ENCODE peak calls at places on chromosome 2, in seven cellular contexts. Y is tibial nerve, S is neuronal stem cell, I is astrocyte, R is bronchial epithelial cell, X is heart left ventricle, P is Panc1. T is an unnamed sample. For H3K36me3, the result is how much of the 10 kb centered on the place peaks cover.

GRCh38 chr2:23456881-23457760 is 72.1 kb downstream of the KLHL29 start:
- DNase-seq in Y (no peak), S (no peak), I (peak), R (no peak), X (no peak), P (peak), T (no peak)

GRCh38 chr2:156935611-156936010 is 321.9 kb upstream of the GALNT5 start:
- DNase-seq in Y (no peak), S (no peak), I (peak), R (peak), X (no peak), P (no peak), T (no peak)

GRCh38 chr2:230921806-230922595 is 3.0 kb downstream of the GPR55 start:
- DNase-seq in Y (no peak), S (no peak), I (no peak), R (no peak), X (no peak), P (no peak), T (no peak)

GRCh38 chr2:189221811-189222210 is 42.2 kb upstream of the COL5A2 start:
- DNase-seq in Y (no peak), S (no peak), I (peak), R (peak), X (no peak), P (no peak), T (no peak)

GRCh38 chr2:161981679-161982300 is 92.2 kb downstream of the DPP4 start:
- DNase-seq in Y (no peak), S (no peak), I (no peak), R (no peak), X (no peak), P (no peak), T (no peak)

GRCh38 chr2:6576312-6576711 is 289.4 kb downstream of the CMPK2 start:
- DNase-seq in Y (no peak), S (no peak), I (peak), R (peak), X (no peak), P (peak), T (no peak)

GRCh38 chr2:238101891-238102841 is 2.0 kb downstream of the ESPNL start:
- DNase-seq in Y (no peak), S (no peak), I (no peak), R (no peak), X (no peak), P (no peak), T (no peak)

GRCh38 chr2:150125708-150126107 is 361.8 kb downstream of the RND3 start:
- DNase-seq in Y (no peak), S (no peak), I (peak), R (peak), X (no peak), P (no peak), T (no peak)

GRCh38 chr2:54665436-54665856 is 58.0 kb upstream of the EML6 start:
- DNase-seq in Y (peak), S (peak), I (no peak), R (peak), X (no peak), P (peak), T (peak)

GRCh38 chr2:94870392-94871225 is 621 bp upstream of the TEKT4 start:
- DNase-seq in Y (no peak), S (no peak), I (no peak), R (no peak), X (no peak), P (no peak), T (no peak)

GRCh38 chr2:71417300-71418202 is 35.8 kb upstream of the DYSF start:
- DNase-seq in Y (no peak), S (no peak), I (no peak), R (peak), X (no peak), P (no peak), T (no peak)

GRCh38 chr2:43518718-43519117 is 77.1 kb downstream of the THADA start:
- DNase-seq in Y (no peak), S (no peak), I (no peak), R (no peak), X (no peak), P (no peak), T (no peak)

GRCh38 chr2:241108271-241109209 is 6.5 kb upstream of the MTERF4 start:
- DNase-seq in Y (no peak), S (no peak), I (no peak), R (no peak), X (no peak), P (no peak), T (no peak)

GRCh38 chr2:158499383-158499782 is 42.6 kb downstream of the PKP4 start:
- DNase-seq in Y (no peak), S (no peak), I (no peak), R (no peak), X (no peak), P (no peak), T (no peak)

GRCh38 chr2:207046642-207047213 is 107.4 kb downstream of the CPO start:
- DNase-seq in Y (peak), S (no peak), I (no peak), R (peak), X (no peak), P (no peak), T (no peak)

GRCh38 chr2:5697554-5697953 is 5.4 kb downstream of the SOX11 start:
- DNase-seq in Y (no peak), S (no peak), I (peak), R (no peak), X (no peak), P (no peak), T (no peak)

GRCh38 chr2:67616749-67617148 is 219.6 kb downstream of the ETAA1 start:
- DNase-seq in Y (no peak), S (no peak), I (peak), R (no peak), X (peak), P (no peak), T (no peak)

GRCh38 chr2:173247156-173247555 is 107.5 kb upstream of the CDCA7 start:
- DNase-seq in Y (no peak), S (no peak), I (no peak), R (no peak), X (no peak), P (no peak), T (no peak)

GRCh38 chr2:86372641-86373502 is 35.4 kb upstream of the REEP1 start:
- DNase-seq in Y (no peak), S (peak), I (peak), R (peak), X (no peak), P (no peak), T (peak)

GRCh38 chr2:3189076-3189591 is 188.5 kb downstream of the EIPR1 start:
- DNase-seq in Y (no peak), S (no peak), I (no peak), R (peak), X (no peak), P (no peak), T (no peak)

GRCh38 chr2:124369181-124369580 is 344.1 kb downstream of the CNTNAP5 start:
- DNase-seq in Y (no peak), S (no peak), I (no peak), R (no peak), X (no peak), P (no peak), T (no peak)

GRCh38 chr2:128424806-128425205 is 106.1 kb upstream of the HS6ST1 start:
- DNase-seq in Y (no peak), S (no peak), I (no peak), R (no peak), X (peak), P (no peak), T (no peak)

GRCh38 chr2:85655961-85656403 is 12.0 kb downstream of the SFTPB start:
- DNase-seq in Y (no peak), S (no peak), I (peak), R (no peak), X (no peak), P (no peak), T (no peak)

GRCh38 chr2:213150315-213150951 is 979 bp downstream of the IKZF2 start:
- DNase-seq in Y (peak), S (peak), I (peak), R (peak), X (no peak), P (no peak), T (peak)

GRCh38 chr2:32926708-32927084 is 20.1 kb upstream of the LTBP1 start:
- DNase-seq in Y (no peak), S (no peak), I (peak), R (no peak), X (no peak), P (no peak), T (no peak)

GRCh38 chr2:218860950-218861381 is 1.4 kb downstream of the WNT6 start:
- DNase-seq in Y (peak), S (peak), I (peak), R (peak), X (peak), P (no peak), T (peak)

DNA sequence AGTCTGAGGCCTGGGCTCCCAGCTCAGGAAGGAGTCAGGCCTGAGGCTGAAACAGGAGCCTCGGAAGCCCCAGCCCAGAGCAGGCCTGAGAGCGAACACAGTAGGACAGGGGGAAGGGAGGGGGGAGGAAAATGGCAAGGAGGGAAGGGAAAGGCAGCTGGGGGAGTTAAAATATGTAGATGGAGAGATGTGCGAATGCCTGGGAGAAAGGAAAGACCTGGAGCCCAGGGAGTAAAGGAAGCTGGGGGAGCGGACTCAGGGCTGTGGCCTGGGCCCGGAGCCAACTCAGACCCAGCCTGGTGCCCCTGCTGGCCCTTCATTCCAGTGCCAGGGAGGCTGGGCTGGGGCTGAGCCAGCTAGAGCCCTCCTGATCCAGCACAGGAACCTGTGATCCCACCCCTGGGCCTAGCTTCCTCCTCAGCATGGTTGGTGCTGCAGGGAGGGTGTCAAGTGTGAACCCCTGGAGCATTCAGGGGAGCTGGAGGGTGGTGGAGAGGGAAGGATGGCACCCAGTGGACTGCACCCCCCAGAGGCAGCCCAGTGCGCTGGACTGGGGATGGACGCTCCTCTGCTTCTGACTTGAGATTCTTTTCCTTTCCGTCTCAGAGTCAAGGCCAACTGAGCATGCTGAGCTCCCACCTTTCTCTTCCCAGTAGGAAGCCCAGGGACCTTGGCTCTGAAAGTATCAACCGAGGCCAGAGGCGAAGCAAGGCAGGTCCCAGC is 46.3 kb downstream of the EMX1 start:
- DNase-seq in Y (no peak), S (no peak), I (no peak), R (no peak), X (no peak), P (no peak), T (peak)
- H3K36me3 ChIP-seq in Y (half or more), S (under half), I (under half), R (under half), X (under half), P (under half), T (under half)

DNA sequence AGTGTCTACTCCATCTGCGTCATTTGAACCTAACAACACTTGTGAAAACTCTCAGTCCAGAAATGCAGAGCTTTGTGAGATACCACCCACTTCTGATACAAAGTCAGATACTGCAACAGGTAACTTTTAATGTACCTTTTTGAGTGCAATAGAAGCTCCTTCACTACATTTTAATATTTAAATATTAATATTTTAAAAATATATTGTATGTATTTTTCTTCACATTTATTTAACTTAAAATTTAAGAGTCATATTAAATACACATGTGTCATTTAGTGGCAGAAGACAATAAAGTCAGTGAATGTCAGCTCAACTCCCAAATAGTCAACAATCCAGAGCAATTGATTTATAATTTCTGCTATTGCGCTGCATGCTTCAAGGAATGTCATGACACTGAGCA is 13.9 kb downstream of the UBXN4 start:
- DNase-seq in Y (no peak), S (no peak), I (no peak), R (no peak), X (no peak), P (no peak), T (no peak)
- H3K36me3 ChIP-seq in Y (half or more), S (half or more), I (under half), R (under half), X (half or more), P (under half), T (under half)

DNA sequence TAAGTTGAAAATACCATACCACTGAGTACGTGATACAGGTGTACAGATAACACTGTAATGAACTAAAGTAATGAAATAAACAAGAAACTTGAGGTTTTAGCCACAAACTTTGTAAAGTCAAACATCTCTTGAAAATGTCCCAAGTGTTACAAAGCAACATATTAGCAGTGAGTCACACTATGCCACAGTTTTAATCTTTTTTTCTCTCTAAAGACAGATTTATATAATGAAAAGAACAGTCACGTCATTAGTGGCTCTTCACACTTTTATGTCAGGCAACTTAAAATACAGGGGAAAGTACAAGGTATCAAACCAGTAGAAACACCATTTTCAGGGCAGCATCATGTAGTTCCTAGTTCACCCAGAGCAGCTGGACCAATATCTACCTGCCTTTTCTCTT is 42.1 kb downstream of the RAPH1 start:
- DNase-seq in Y (no peak), S (no peak), I (peak), R (peak), X (no peak), P (no peak), T (no peak)
- H3K36me3 ChIP-seq in Y (under half), S (under half), I (under half), R (under half), X (under half), P (under half), T (under half)

GRCh38 chr2:215698566-215698965 is 262.7 kb upstream of the FN1 start:
- DNase-seq in Y (no peak), S (no peak), I (peak), R (peak), X (no peak), P (no peak), T (no peak)

GRCh38 chr2:215699018-215699417 is 263.1 kb upstream of the FN1 start:
- DNase-seq in Y (no peak), S (no peak), I (no peak), R (no peak), X (no peak), P (no peak), T (no peak)

GRCh38 chr2:215695876-215696275 is 260.0 kb upstream of the FN1 start:
- DNase-seq in Y (no peak), S (no peak), I (no peak), R (no peak), X (no peak), P (no peak), T (no peak)

GRCh38 chr2:215697496-215697895 is 261.6 kb upstream of the FN1 start:
- DNase-seq in Y (no peak), S (no peak), I (peak), R (no peak), X (no peak), P (no peak), T (no peak)

GRCh38 chr2:215696998-215697397 is 261.1 kb upstream of the FN1 start:
- DNase-seq in Y (peak), S (no peak), I (no peak), R (no peak), X (no peak), P (no peak), T (no peak)
- H3K36me3 ChIP-seq in Y (under half), S (under half), I (under half), R (under half), X (under half), P (under half), T (under half)

GRCh38 chr2:131123192-131123591 is 18.1 kb downstream of the PLEKHB2 start:
- DNase-seq in Y (no peak), S (no peak), I (no peak), R (no peak), X (no peak), P (no peak), T (no peak)

GRCh38 chr2:131121464-131121863 is 16.3 kb downstream of the PLEKHB2 start:
- DNase-seq in Y (no peak), S (no peak), I (peak), R (no peak), X (no peak), P (no peak), T (no peak)

GRCh38 chr2:131125195-131125757 is 20.1 kb downstream of the PLEKHB2 start:
- DNase-seq in Y (no peak), S (no peak), I (no peak), R (no peak), X (no peak), P (no peak), T (no peak)

GRCh38 chr2:131120815-131121317 is 15.7 kb downstream of the PLEKHB2 start:
- DNase-seq in Y (no peak), S (no peak), I (no peak), R (no peak), X (no peak), P (no peak), T (no peak)

GRCh38 chr2:131122496-131122895 is 17.4 kb downstream of the PLEKHB2 start:
- DNase-seq in Y (no peak), S (no peak), I (no peak), R (no peak), X (no peak), P (no peak), T (no peak)
- H3K36me3 ChIP-seq in Y (under half), S (under half), I (under half), R (under half), X (half or more), P (under half), T (under half)

GRCh38 chr2:151264157-151264835 is 2.6 kb upstream of the RBM43 start:
- DNase-seq in Y (no peak), S (no peak), I (no peak), R (no peak), X (no peak), P (no peak), T (no peak)

GRCh38 chr2:151260492-151261239 is 997 bp downstream of the RBM43 start:
- DNase-seq in Y (no peak), S (no peak), I (peak), R (peak), X (no peak), P (no peak), T (no peak)

GRCh38 chr2:151261977-151262291 is 271 bp upstream of the RBM43 start:
- DNase-seq in Y (no peak), S (no peak), I (no peak), R (no peak), X (no peak), P (no peak), T (no peak)

GRCh38 chr2:151262629-151263028 is 966 bp upstream of the RBM43 start:
- DNase-seq in Y (no peak), S (no peak), I (no peak), R (no peak), X (no peak), P (no peak), T (no peak)

GRCh38 chr2:151261240-151261976 is at the start of gene RBM43:
- DNase-seq in Y (peak), S (peak), I (peak), R (peak), X (peak), P (no peak), T (no peak)
- H3K36me3 ChIP-seq in Y (under half), S (under half), I (under half), R (under half), X (under half), P (under half), T (under half)

GRCh38 chr2:27372937-27373336 is 2.5 kb downstream of the SNX17 start:
- DNase-seq in Y (no peak), S (no peak), I (no peak), R (no peak), X (no peak), P (no peak), T (no peak)
- H3K36me3 ChIP-seq in Y (half or more), S (half or more), I (under half), R (under half), X (half or more), P (under half), T (under half)

GRCh38 chr2:65076345-65076710 is 20.1 kb downstream of the CEP68 start:
- DNase-seq in Y (no peak), S (no peak), I (peak), R (peak), X (no peak), P (no peak), T (no peak)
- H3K36me3 ChIP-seq in Y (half or more), S (half or more), I (under half), R (under half), X (half or more), P (under half), T (under half)

T was measured in iPS DF 6.9.